ENCODE peak calls at places on chromosomes 5 and 9, in six cellular contexts. One of them, this sample, is unnamed.

GRCh38 chr9:26524225-26524624 is 368.4 kb downstream of the CAAP1 start:
- DNase-seq in CD8-positive, alpha-beta memory T cell: no peak
- DNase-seq in HCT116: no peak
- DNase-seq in cardiac muscle cell: no peak
- DNase-seq in SJSA1: no peak
- DNase-seq in OCI-LY7: no peak
- DNase-seq in this sample: no peak

GRCh38 chr5:36944607-36945225 is 68.1 kb downstream of the NIPBL start:
- DNase-seq in CD8-positive, alpha-beta memory T cell: peak; percentile 14
- DNase-seq in HCT116: peak; percentile 51
- DNase-seq in cardiac muscle cell: peak; percentile 82
- DNase-seq in SJSA1: peak; percentile 33
- DNase-seq in OCI-LY7: peak; percentile 74
- DNase-seq in this sample: peak; percentile 57

GRCh38 chr5:171162602-171163001 is 146.4 kb upstream of the TLX3 start:
- DNase-seq in CD8-positive, alpha-beta memory T cell: no peak
- DNase-seq in HCT116: peak; percentile 8
- DNase-seq in cardiac muscle cell: peak; percentile 52
- DNase-seq in SJSA1: no peak
- DNase-seq in OCI-LY7: no peak
- DNase-seq in this sample: no peak

GRCh38 chr5:16707168-16707868 is 90.5 kb upstream of the RETREG1 start:
- DNase-seq in CD8-positive, alpha-beta memory T cell: no peak
- DNase-seq in HCT116: no peak
- DNase-seq in cardiac muscle cell: no peak
- DNase-seq in SJSA1: no peak
- DNase-seq in OCI-LY7: no peak
- DNase-seq in this sample: no peak

GRCh38 chr5:136901-137300 is 44.9 kb downstream of the PLEKHG4B start:
- DNase-seq in CD8-positive, alpha-beta memory T cell: no peak
- DNase-seq in HCT116: no peak
- DNase-seq in cardiac muscle cell: no peak
- DNase-seq in SJSA1: no peak
- DNase-seq in OCI-LY7: no peak
- DNase-seq in this sample: no peak

GRCh38 chr5:132455614-132456115 is 34.9 kb downstream of the IRF1 start:
- DNase-seq in CD8-positive, alpha-beta memory T cell: no peak
- DNase-seq in HCT116: no peak
- DNase-seq in cardiac muscle cell: no peak
- DNase-seq in SJSA1: no peak
- DNase-seq in OCI-LY7: no peak
- DNase-seq in this sample: no peak

GRCh38 chr5:177367323-177367848 is 9.7 kb downstream of the RGS14 start:
- DNase-seq in CD8-positive, alpha-beta memory T cell: no peak
- DNase-seq in HCT116: no peak
- DNase-seq in cardiac muscle cell: no peak
- DNase-seq in SJSA1: no peak
- DNase-seq in OCI-LY7: no peak
- DNase-seq in this sample: no peak

GRCh38 chr9:77933019-77933418 is 98.6 kb downstream of the GNAQ start:
- DNase-seq in CD8-positive, alpha-beta memory T cell: no peak
- DNase-seq in HCT116: no peak
- DNase-seq in cardiac muscle cell: no peak
- DNase-seq in SJSA1: no peak
- DNase-seq in OCI-LY7: no peak
- DNase-seq in this sample: no peak

GRCh38 chr5:67081259-67081658 is 115.3 kb downstream of the CD180 start:
- DNase-seq in CD8-positive, alpha-beta memory T cell: no peak
- DNase-seq in HCT116: no peak
- DNase-seq in cardiac muscle cell: no peak
- DNase-seq in SJSA1: no peak
- DNase-seq in OCI-LY7: no peak
- DNase-seq in this sample: no peak
- H3K27ac ChIP-seq in CD8-positive, alpha-beta memory T cell: no peak overlapping the region
- H3K27ac ChIP-seq in HCT116: no peak overlapping the region
- H3K27ac ChIP-seq in cardiac muscle cell: no peak overlapping the region
- H3K27ac ChIP-seq in SJSA1: no peak overlapping the region
- H3K27ac ChIP-seq in OCI-LY7: no peak overlapping the region
- H3K27ac ChIP-seq in this sample: no peak overlapping the region

GRCh38 chr9:4591123-4591500 is 71.0 kb upstream of the PLPP6 start:
- DNase-seq in CD8-positive, alpha-beta memory T cell: no peak
- DNase-seq in HCT116: no peak
- DNase-seq in cardiac muscle cell: peak; percentile 10
- DNase-seq in SJSA1: no peak
- DNase-seq in OCI-LY7: no peak
- DNase-seq in this sample: no peak
- H3K4me3 ChIP-seq in CD8-positive, alpha-beta memory T cell: no peak overlapping the region
- H3K4me3 ChIP-seq in HCT116: no peak overlapping the region
- H3K4me3 ChIP-seq in cardiac muscle cell: no peak overlapping the region
- H3K4me3 ChIP-seq in SJSA1: no peak overlapping the region
- H3K4me3 ChIP-seq in OCI-LY7: no peak overlapping the region
- H3K4me3 ChIP-seq in this sample: no peak overlapping the region

GRCh38 chr5:149598966-149599365 is 17.7 kb downstream of the ARHGEF37 start:
- DNase-seq in CD8-positive, alpha-beta memory T cell: no peak
- DNase-seq in HCT116: no peak
- DNase-seq in cardiac muscle cell: no peak
- DNase-seq in SJSA1: no peak
- DNase-seq in OCI-LY7: no peak
- DNase-seq in this sample: no peak

GRCh38 chr5:149594206-149594895 is 13.1 kb downstream of the ARHGEF37 start:
- DNase-seq in CD8-positive, alpha-beta memory T cell: no peak
- DNase-seq in HCT116: no peak
- DNase-seq in cardiac muscle cell: no peak
- DNase-seq in SJSA1: no peak
- DNase-seq in OCI-LY7: no peak
- DNase-seq in this sample: no peak

GRCh38 chr5:149599375-149599774 is 18.1 kb downstream of the ARHGEF37 start:
- DNase-seq in CD8-positive, alpha-beta memory T cell: no peak
- DNase-seq in HCT116: no peak
- DNase-seq in cardiac muscle cell: no peak
- DNase-seq in SJSA1: no peak
- DNase-seq in OCI-LY7: no peak
- DNase-seq in this sample: no peak

GRCh38 chr5:149597618-149598017 is 16.3 kb downstream of the ARHGEF37 start:
- DNase-seq in CD8-positive, alpha-beta memory T cell: no peak
- DNase-seq in HCT116: no peak
- DNase-seq in cardiac muscle cell: no peak
- DNase-seq in SJSA1: no peak
- DNase-seq in OCI-LY7: no peak
- DNase-seq in this sample: no peak

DNA sequence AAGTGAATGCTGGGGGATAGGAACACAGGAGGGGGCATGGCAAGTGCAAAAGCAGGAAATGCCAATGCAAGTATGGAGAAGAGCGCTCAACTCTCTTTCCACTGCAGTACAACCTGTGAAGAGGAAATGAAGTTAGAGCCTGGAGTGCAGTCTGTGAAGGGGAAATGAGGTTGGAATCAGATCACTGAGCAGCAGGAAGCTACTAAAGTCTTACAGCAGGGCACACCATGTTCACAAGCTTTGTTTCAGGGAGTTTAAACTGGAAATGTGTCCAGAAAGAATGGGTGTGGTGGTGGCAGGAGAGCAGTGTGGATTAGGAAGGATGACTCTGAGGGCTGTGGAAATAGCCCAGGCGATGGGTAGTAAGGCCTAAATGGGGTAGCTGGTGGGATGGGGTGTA is 15.4 kb downstream of the ARHGEF37 start:
- DNase-seq in CD8-positive, alpha-beta memory T cell: no peak
- DNase-seq in HCT116: no peak
- DNase-seq in cardiac muscle cell: no peak
- DNase-seq in SJSA1: no peak
- DNase-seq in OCI-LY7: peak; percentile 37
- DNase-seq in this sample: no peak
- H3K27ac ChIP-seq in CD8-positive, alpha-beta memory T cell: no peak overlapping the region
- H3K27ac ChIP-seq in HCT116: no peak overlapping the region
- H3K27ac ChIP-seq in cardiac muscle cell: no peak overlapping the region
- H3K27ac ChIP-seq in SJSA1: no peak overlapping the region
- H3K27ac ChIP-seq in OCI-LY7: no peak overlapping the region
- H3K27ac ChIP-seq in this sample: no peak overlapping the region

DNA sequence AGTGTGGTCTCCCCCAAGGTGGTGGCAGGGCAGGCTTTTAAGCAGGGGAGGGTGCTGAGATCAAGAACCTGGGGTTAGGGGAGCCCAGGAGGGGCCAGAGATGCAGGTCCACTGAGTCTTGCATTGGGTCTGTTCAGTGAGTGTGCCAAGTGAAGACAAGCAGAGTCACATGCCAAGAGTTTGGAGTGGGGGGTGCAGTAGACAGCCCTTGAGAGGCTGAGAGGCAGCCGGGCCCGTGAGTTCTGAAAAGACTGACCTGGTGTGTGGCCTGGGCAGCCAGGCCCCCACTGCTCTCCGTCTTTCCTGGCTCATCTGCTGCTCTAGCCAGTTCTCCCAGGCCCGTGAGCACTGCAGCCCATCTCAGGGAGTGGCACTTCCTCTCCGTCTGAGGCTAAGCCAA is 120.0 kb downstream of the DAB2IP start:
- DNase-seq in CD8-positive, alpha-beta memory T cell: no peak
- DNase-seq in HCT116: no peak
- DNase-seq in cardiac muscle cell: no peak
- DNase-seq in SJSA1: no peak
- DNase-seq in OCI-LY7: no peak
- DNase-seq in this sample: no peak
- H3K4me3 ChIP-seq in CD8-positive, alpha-beta memory T cell: no peak overlapping the region
- H3K4me3 ChIP-seq in HCT116: no peak overlapping the region
- H3K4me3 ChIP-seq in cardiac muscle cell: no peak overlapping the region
- H3K4me3 ChIP-seq in SJSA1: no peak overlapping the region
- H3K4me3 ChIP-seq in OCI-LY7: no peak overlapping the region
- H3K4me3 ChIP-seq in this sample: no peak overlapping the region

GRCh38 chr9:636931-637591 is 204.4 kb upstream of the DMRT1 start:
- DNase-seq in CD8-positive, alpha-beta memory T cell: no peak
- DNase-seq in HCT116: no peak
- DNase-seq in cardiac muscle cell: no peak
- DNase-seq in SJSA1: no peak
- DNase-seq in OCI-LY7: no peak
- DNase-seq in this sample: no peak
- H3K27ac ChIP-seq in CD8-positive, alpha-beta memory T cell: no peak overlapping the region
- H3K27ac ChIP-seq in HCT116: no peak overlapping the region
- H3K27ac ChIP-seq in cardiac muscle cell: no peak overlapping the region
- H3K27ac ChIP-seq in SJSA1: no peak overlapping the region
- H3K27ac ChIP-seq in OCI-LY7: no peak overlapping the region
- H3K27ac ChIP-seq in this sample: no peak overlapping the region

GRCh38 chr9:87580941-87581438 is 83.3 kb downstream of the DAPK1 start:
- DNase-seq in CD8-positive, alpha-beta memory T cell: no peak
- DNase-seq in HCT116: no peak
- DNase-seq in cardiac muscle cell: no peak
- DNase-seq in SJSA1: no peak
- DNase-seq in OCI-LY7: no peak
- DNase-seq in this sample: no peak
- H3K4me3 ChIP-seq in CD8-positive, alpha-beta memory T cell: no peak overlapping the region
- H3K4me3 ChIP-seq in HCT116: no peak overlapping the region
- H3K4me3 ChIP-seq in cardiac muscle cell: no peak overlapping the region
- H3K4me3 ChIP-seq in SJSA1: no peak overlapping the region
- H3K4me3 ChIP-seq in OCI-LY7: no peak overlapping the region
- H3K4me3 ChIP-seq in this sample: no peak overlapping the region

DNA sequence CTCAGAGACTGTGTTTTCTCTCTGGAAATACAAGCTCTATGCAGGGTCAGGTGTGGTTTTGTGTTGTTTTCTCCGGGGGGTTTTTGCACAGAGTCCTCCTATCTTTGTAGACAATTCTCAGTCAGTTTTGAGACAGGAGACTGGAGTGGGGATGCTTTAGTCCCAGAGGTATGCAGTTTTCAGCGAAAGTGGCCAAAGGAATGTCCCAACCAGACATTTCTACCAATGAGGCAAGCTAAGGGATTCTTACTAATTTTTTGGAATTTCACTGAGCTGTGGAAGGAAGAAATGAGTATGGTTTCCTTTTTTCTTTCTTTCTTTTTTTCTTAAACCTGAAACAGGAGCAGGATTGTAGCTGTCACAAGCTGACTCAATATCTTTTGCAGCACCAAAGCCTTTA is 35.3 kb upstream of the PLPP1 start:
- DNase-seq in CD8-positive, alpha-beta memory T cell: no peak
- DNase-seq in HCT116: no peak
- DNase-seq in cardiac muscle cell: peak; percentile 43
- DNase-seq in SJSA1: peak; percentile 15
- DNase-seq in OCI-LY7: no peak
- DNase-seq in this sample: no peak
- H3K27ac ChIP-seq in CD8-positive, alpha-beta memory T cell: no peak overlapping the region
- H3K27ac ChIP-seq in HCT116: no peak overlapping the region
- H3K27ac ChIP-seq in cardiac muscle cell: no peak overlapping the region
- H3K27ac ChIP-seq in SJSA1: no peak overlapping the region
- H3K27ac ChIP-seq in OCI-LY7: no peak overlapping the region
- H3K27ac ChIP-seq in this sample: no peak overlapping the region

GRCh38 chr5:119300311-119300670 is 55.5 kb upstream of the TNFAIP8 start:
- DNase-seq in CD8-positive, alpha-beta memory T cell: no peak
- DNase-seq in HCT116: no peak
- DNase-seq in cardiac muscle cell: no peak
- DNase-seq in SJSA1: no peak
- DNase-seq in OCI-LY7: no peak
- DNase-seq in this sample: no peak
- H3K4me3 ChIP-seq in CD8-positive, alpha-beta memory T cell: peak overlapping the region; percentile 48
- H3K4me3 ChIP-seq in HCT116: no peak overlapping the region
- H3K4me3 ChIP-seq in cardiac muscle cell: no peak overlapping the region
- H3K4me3 ChIP-seq in SJSA1: no peak overlapping the region
- H3K4me3 ChIP-seq in OCI-LY7: no peak overlapping the region
- H3K4me3 ChIP-seq in this sample: peak overlapping the region; percentile 83

GRCh38 chr5:172973931-172974330 is 9.6 kb upstream of the ATP6V0E1 start:
- DNase-seq in CD8-positive, alpha-beta memory T cell: no peak
- DNase-seq in HCT116: no peak
- DNase-seq in cardiac muscle cell: peak; percentile 52
- DNase-seq in SJSA1: no peak
- DNase-seq in OCI-LY7: no peak
- DNase-seq in this sample: no peak
- H3K27ac ChIP-seq in CD8-positive, alpha-beta memory T cell: no peak overlapping the region
- H3K27ac ChIP-seq in HCT116: no peak overlapping the region
- H3K27ac ChIP-seq in cardiac muscle cell: no peak overlapping the region
- H3K27ac ChIP-seq in SJSA1: no peak overlapping the region
- H3K27ac ChIP-seq in OCI-LY7: no peak overlapping the region
- H3K27ac ChIP-seq in this sample: no peak overlapping the region

DNA sequence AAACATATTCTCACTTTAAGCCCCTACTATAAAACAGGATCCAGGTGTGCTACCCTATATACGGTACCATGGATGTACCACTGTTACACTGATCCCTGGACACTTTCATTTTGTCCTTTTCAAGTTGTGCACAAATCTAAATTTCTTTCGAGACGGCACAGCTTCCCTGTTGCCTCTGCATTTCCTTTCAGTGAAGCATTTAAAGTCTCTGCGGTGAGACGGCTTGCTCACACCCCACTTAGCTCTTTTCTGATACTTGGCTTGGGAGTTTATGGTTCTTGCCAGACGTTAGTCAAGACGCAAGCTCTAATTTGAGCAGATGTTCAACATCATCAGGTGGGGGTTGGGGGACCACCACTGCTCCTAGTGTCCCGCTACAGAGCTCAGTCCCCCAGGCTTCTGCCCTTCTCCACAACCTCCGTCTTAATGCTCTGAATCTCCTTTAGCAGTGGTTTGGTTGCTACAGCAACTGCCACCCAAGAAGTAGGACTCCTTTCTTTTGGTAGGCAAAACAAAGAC is 15.8 kb downstream of the F2RL2 start:
- DNase-seq in CD8-positive, alpha-beta memory T cell: no peak
- DNase-seq in HCT116: no peak
- DNase-seq in cardiac muscle cell: peak; percentile 59
- DNase-seq in SJSA1: peak; percentile 83
- DNase-seq in OCI-LY7: peak; percentile 70
- DNase-seq in this sample: no peak
- H3K4me3 ChIP-seq in CD8-positive, alpha-beta memory T cell: no peak overlapping the region
- H3K4me3 ChIP-seq in HCT116: no peak overlapping the region
- H3K4me3 ChIP-seq in cardiac muscle cell: no peak overlapping the region
- H3K4me3 ChIP-seq in SJSA1: peak overlapping the region; percentile 10
- H3K4me3 ChIP-seq in OCI-LY7: peak overlapping the region; percentile 23
- H3K4me3 ChIP-seq in this sample: no peak overlapping the region

This sample was measured in CD4-positive, alpha-beta memory T cell.